ENCODE peak calls at places on chromosomes 1 and 21, in six cellular contexts. O is A549, L is GM10248, S is mammary epithelial cell, N is AG10803, Q is thoracic aorta. E is an unnamed sample.

GRCh38 chr1:83883979-83884378 is 115.0 kb downstream of the TTLL7 start:
- DNase-seq in O (no peak), L (no peak), S (peak; percentile 48), N (no peak), Q (no peak), E (no peak)

GRCh38 chr1:217205578-217205977 is 425.3 kb downstream of the GPATCH2 start:
- DNase-seq in O (no peak), L (no peak), S (no peak), N (no peak), Q (no peak), E (no peak)

GRCh38 chr1:247290576-247290975 is 34.7 kb downstream of the VN1R5 start:
- DNase-seq in O (no peak), L (no peak), S (no peak), N (no peak), Q (no peak), E (no peak)

GRCh38 chr1:205668951-205669340 is 11.4 kb downstream of the SLC45A3 start:
- DNase-seq in O (no peak), L (peak; percentile 76), S (no peak), N (no peak), Q (no peak), E (no peak)

GRCh38 chr1:181159451-181160151 is 71.1 kb downstream of the IER5 start:
- DNase-seq in O (no peak), L (no peak), S (peak; percentile 97), N (peak; percentile 36), Q (no peak), E (no peak)

GRCh38 chr1:226305184-226305583 is 3.8 kb downstream of the LIN9 start:
- DNase-seq in O (no peak), L (no peak), S (no peak), N (no peak), Q (no peak), E (no peak)

GRCh38 chr1:71804140-71804539 is 478.2 kb downstream of the NEGR1 start:
- DNase-seq in O (no peak), L (no peak), S (no peak), N (no peak), Q (no peak), E (no peak)

GRCh38 chr1:155082941-155083541 is 4.4 kb downstream of the EFNA3 start:
- DNase-seq in O (no peak), L (no peak), S (no peak), N (no peak), Q (no peak), E (no peak)

GRCh38 chr1:230113605-230114241 is 46.7 kb downstream of the GALNT2 start:
- DNase-seq in O (no peak), L (no peak), S (peak; percentile 86), N (peak; percentile 84), Q (no peak), E (no peak)

GRCh38 chr1:11697188-11697892 is 5.8 kb downstream of the DRAXIN start:
- DNase-seq in O (no peak), L (no peak), S (no peak), N (no peak), Q (no peak), E (no peak)

GRCh38 chr1:1623181-1623630 is 7.9 kb downstream of the MIB2 start:
- DNase-seq in O (no peak), L (no peak), S (no peak), N (no peak), Q (no peak), E (no peak)

GRCh38 chr21:45865106-45865835 is 116.3 kb upstream of the COL6A1 start:
- DNase-seq in O (no peak), L (no peak), S (peak; percentile 87), N (peak; percentile 80), Q (no peak), E (no peak)

GRCh38 chr1:8274396-8274795 is 43.5 kb upstream of the SLC45A1 start:
- DNase-seq in O (no peak), L (no peak), S (no peak), N (no peak), Q (no peak), E (no peak)

GRCh38 chr1:154431586-154432373 is 26.6 kb downstream of the IL6R start:
- DNase-seq in O (no peak), L (no peak), S (peak; percentile 99), N (peak; percentile 97), Q (peak; percentile 42), E (peak; percentile 50)

GRCh38 chr1:230303822-230304221 is 122.3 kb downstream of the PGBD5 start:
- DNase-seq in O (no peak), L (no peak), S (no peak), N (peak; percentile 70), Q (no peak), E (no peak)

DNA sequence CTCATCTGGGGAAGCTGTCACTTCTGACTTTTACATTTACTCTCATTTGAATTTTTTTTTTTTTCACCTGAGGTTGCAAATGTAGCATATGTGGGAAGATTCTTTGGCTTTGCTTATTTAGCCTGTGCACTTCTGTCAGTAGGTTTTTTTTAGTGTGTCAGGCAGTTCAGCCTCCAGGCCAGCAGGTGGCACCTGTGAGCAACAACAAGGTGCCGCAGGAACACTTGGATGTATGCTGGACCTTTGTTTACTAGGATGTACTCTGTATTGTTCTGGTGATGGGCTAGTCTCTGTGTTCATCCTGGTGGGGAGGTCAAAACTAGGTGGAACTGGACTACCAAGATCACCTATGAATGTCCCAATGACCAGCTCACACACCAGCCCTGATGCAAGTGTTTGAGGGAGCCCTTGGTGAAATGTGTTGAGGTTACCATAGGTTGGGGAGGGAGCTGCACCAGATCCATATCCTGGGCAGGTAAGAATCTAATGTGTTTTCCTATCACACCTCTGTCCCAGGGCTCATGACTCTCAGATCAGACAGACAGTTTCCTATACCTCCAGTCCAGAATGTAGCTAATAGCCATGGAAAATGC is 618.2 kb downstream of the BRINP3 start:
- DNase-seq in O (peak; percentile 3), L (peak; percentile 20), S (peak; percentile 3), N (no peak), Q (no peak), E (no peak)
- TF ChIP-seq CTCF in O (no peak), L (peak; percentile 78), S (peak; percentile 66), N (peak; percentile 37), Q (no peak), E (peak; percentile 16)

GRCh38 chr1:14113841-14114567 is 414.0 kb downstream of the PRDM2 start:
- DNase-seq in O (no peak), L (peak; percentile 34), S (peak; percentile 52), N (peak; percentile 58), Q (no peak), E (no peak)
- TF ChIP-seq CTCF in O (no peak), L (peak; percentile 41), S (peak; percentile 86), N (peak; percentile 78), Q (no peak), E (no peak)

DNA sequence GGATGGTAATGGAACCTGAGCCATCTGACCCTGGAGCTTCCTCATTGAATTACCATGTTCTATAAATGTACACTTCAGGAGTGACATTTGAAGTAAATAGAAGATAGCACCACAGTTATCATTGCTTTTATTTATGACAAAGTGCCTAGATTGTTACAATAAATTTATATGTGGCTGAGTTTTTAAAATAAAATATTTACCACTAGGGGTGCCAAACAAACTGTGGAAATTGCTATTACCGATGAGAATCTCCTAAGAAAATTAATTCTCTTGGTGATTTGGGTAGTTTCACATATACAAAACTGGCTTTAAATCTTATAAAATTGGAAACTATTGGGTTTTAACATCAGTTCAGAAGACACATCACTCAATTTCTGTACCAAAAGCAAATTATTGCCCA is 1.4 kb upstream of the TNR start:
- DNase-seq in O (no peak), L (no peak), S (no peak), N (no peak), Q (no peak), E (no peak)
- TF ChIP-seq CTCF in O (peak; percentile 31), L (no peak), S (peak; percentile 32), N (peak; percentile 20), Q (no peak), E (no peak)

GRCh38 chr1:177334276-177334675 is 163.5 kb downstream of the BRINP2 start:
- DNase-seq in O (peak; percentile 7), L (no peak), S (no peak), N (no peak), Q (no peak), E (no peak)
- TF ChIP-seq CTCF in O (no peak), L (no peak), S (peak; percentile 38), N (no peak), Q (no peak), E (no peak)

GRCh38 chr1:41773144-41773571 is 145.6 kb downstream of the HIVEP3 start:
- DNase-seq in O (no peak), L (no peak), S (peak; percentile 59), N (peak; percentile 99), Q (no peak), E (no peak)
- TF ChIP-seq CTCF in O (no peak), L (no peak), S (no peak), N (no peak), Q (no peak), E (no peak)

GRCh38 chr1:187417524-187417923 is 588.8 kb downstream of the PLA2G4A start:
- DNase-seq in O (no peak), L (no peak), S (no peak), N (no peak), Q (no peak), E (no peak)

GRCh38 chr1:187411118-187411517 is 582.4 kb downstream of the PLA2G4A start:
- DNase-seq in O (no peak), L (peak; percentile 3), S (no peak), N (no peak), Q (no peak), E (no peak)

GRCh38 chr1:187409341-187409740 is 580.6 kb downstream of the PLA2G4A start:
- DNase-seq in O (no peak), L (no peak), S (no peak), N (peak; percentile 11), Q (no peak), E (no peak)

GRCh38 chr1:187415065-187415464 is 586.3 kb downstream of the PLA2G4A start:
- DNase-seq in O (no peak), L (no peak), S (no peak), N (no peak), Q (no peak), E (no peak)

GRCh38 chr1:187413770-187414169 is 585.0 kb downstream of the PLA2G4A start:
- DNase-seq in O (no peak), L (no peak), S (no peak), N (no peak), Q (no peak), E (no peak)
- TF ChIP-seq CTCF in O (peak; percentile 45), L (no peak), S (peak; percentile 49), N (no peak), Q (no peak), E (no peak)

DNA sequence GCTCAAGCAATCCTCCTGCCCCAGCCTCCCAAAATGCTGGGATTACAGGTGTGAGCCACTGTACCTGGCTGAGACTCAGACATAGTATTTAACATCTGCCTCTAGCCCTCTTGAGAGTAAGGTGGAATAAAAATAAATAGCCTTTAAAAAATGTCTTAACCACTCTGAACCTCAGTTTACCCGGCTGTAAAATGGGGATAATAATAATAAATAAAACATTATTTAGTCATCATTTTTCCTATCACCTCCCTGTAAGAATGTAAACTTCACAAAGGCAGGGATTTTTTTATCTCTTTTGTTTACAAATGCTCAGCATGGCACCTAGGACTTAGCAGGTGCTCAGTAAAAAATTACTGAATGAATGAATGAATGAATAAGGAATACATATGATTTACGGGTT is 17.2 kb downstream of the EPHB2 start:
- DNase-seq in O (no peak), L (no peak), S (no peak), N (no peak), Q (no peak), E (no peak)
- TF ChIP-seq CTCF in O (no peak), L (no peak), S (no peak), N (no peak), Q (no peak), E (no peak)

E was measured in natural killer cell.